ENCODE peak calls at places on chromosomes 4 and X, in six cellular contexts. F is heart left ventricle, L is osteocyte, E is NCI-H1436 treated with DMSO at 0.1 percent for 48 hours, O is NCI-H774, A is caudate nucleus. T is an unnamed sample.
A peak's percentile ranks its signal among the peaks of the same experiment; 100 is the strongest.

GRCh38 chrX:134601240-134601639 is 57.0 kb downstream of the PLAC1 start:
- DNase-seq in F (no peak), L (no peak), E (no peak), O (no peak), A (no peak), T (no peak)

GRCh38 chr4:76235915-76236314 is 15.6 kb upstream of the FAM47E start:
- DNase-seq in F (no peak), L (no peak), E (no peak), O (peak; percentile 16), A (no peak), T (peak; percentile 59)

GRCh38 chrX:103310592-103311400 is at the start of gene BEX2:
- DNase-seq in F (peak; percentile 58), L (no peak), E (peak; percentile 56), O (peak; percentile 73), A (peak; percentile 72), T (peak; percentile 91)

GRCh38 chrX:41558531-41558930 is 111.4 kb downstream of the NYX start:
- DNase-seq in F (no peak), L (no peak), E (no peak), O (no peak), A (no peak), T (no peak)

GRCh38 chr4:61094854-61095598 is 105.1 kb upstream of the ADGRL3 start:
- DNase-seq in F (no peak), L (no peak), E (no peak), O (no peak), A (no peak), T (peak; percentile 15)

GRCh38 chr4:32002037-32002747 is 1282.0 kb downstream of the PCDH7 start:
- DNase-seq in F (no peak), L (no peak), E (no peak), O (no peak), A (no peak), T (peak; percentile 47)

GRCh38 chrX:93422693-93423092 is 250.7 kb downstream of the NAP1L3 start:
- DNase-seq in F (no peak), L (no peak), E (no peak), O (peak; percentile 26), A (no peak), T (peak; percentile 64)

GRCh38 chr4:137755033-137755471 is 222.8 kb upstream of the PCDH18 start:
- DNase-seq in F (no peak), L (no peak), E (no peak), O (no peak), A (no peak), T (peak; percentile 64)

GRCh38 chrX:23902419-23902818 is 5.3 kb downstream of the APOO start:
- DNase-seq in F (no peak), L (no peak), E (no peak), O (peak; percentile 27), A (no peak), T (peak; percentile 46)

GRCh38 chr4:139115226-139115625 is 61.8 kb downstream of the ELF2 start:
- DNase-seq in F (no peak), L (no peak), E (no peak), O (no peak), A (no peak), T (no peak)

GRCh38 chr4:170089743-170090666 is at the start of gene AADAT:
- DNase-seq in F (peak; percentile 85), L (peak; percentile 92), E (no peak), O (peak; percentile 61), A (peak; percentile 63), T (peak; percentile 93)

GRCh38 chrX:84187501-84188319 is at the start of gene RPS6KA6:
- DNase-seq in F (peak; percentile 53), L (peak; percentile 84), E (no peak), O (peak; percentile 52), A (peak; percentile 33), T (peak; percentile 57)

GRCh38 chr4:86233681-86234080 is 126.2 kb downstream of the MAPK10 start:
- DNase-seq in F (no peak), L (no peak), E (no peak), O (no peak), A (no peak), T (peak; percentile 81)

GRCh38 chr4:4386736-4387392 is at the start of gene NSG1:
- DNase-seq in F (no peak), L (no peak), E (no peak), O (no peak), A (peak; percentile 51), T (no peak)

GRCh38 chr4:40908702-40909362 is 159.1 kb downstream of the NSUN7 start:
- DNase-seq in F (no peak), L (peak; percentile 88), E (peak; percentile 18), O (peak; percentile 40), A (peak; percentile 17), T (peak; percentile 95)

GRCh38 chr4:119810001-119810400 is 181.4 kb upstream of the PDE5A start:
- DNase-seq in F (no peak), L (no peak), E (no peak), O (no peak), A (no peak), T (no peak)

GRCh38 chr4:3045500-3045850 is 28.9 kb downstream of the HTT-AS start:
- DNase-seq in F (peak; percentile 79), L (no peak), E (no peak), O (no peak), A (no peak), T (no peak)

GRCh38 chr4:3285558-3286334 is 7.1 kb upstream of the RGS12 start:
- DNase-seq in F (peak; percentile 66), L (peak; percentile 81), E (no peak), O (no peak), A (no peak), T (peak; percentile 6)

GRCh38 chr4:3358660-3359059 is 65.8 kb downstream of the RGS12 start:
- DNase-seq in F (no peak), L (no peak), E (no peak), O (no peak), A (no peak), T (no peak)

GRCh38 chr4:80179637-80180161 is 17.6 kb upstream of the PRDM8 start:
- DNase-seq in F (no peak), L (no peak), E (no peak), O (no peak), A (no peak), T (peak; percentile 79)

GRCh38 chr4:123110147-123110546 is 187.8 kb upstream of the NUDT6 start:
- DNase-seq in F (no peak), L (no peak), E (no peak), O (no peak), A (no peak), T (no peak)

GRCh38 chr4:128718793-128719192 is 90.7 kb upstream of the JADE1 start:
- DNase-seq in F (no peak), L (no peak), E (no peak), O (no peak), A (no peak), T (peak; percentile 57)

GRCh38 chr4:3046149-3046548 is 28.2 kb downstream of the HTT-AS start:
- DNase-seq in F (no peak), L (no peak), E (no peak), O (no peak), A (no peak), T (no peak)

GRCh38 chr4:82124365-82124764 is 249.4 kb downstream of the HNRNPD start:
- DNase-seq in F (no peak), L (no peak), E (no peak), O (no peak), A (no peak), T (peak; percentile 37)

GRCh38 chr4:118318931-118319330 is 33.9 kb downstream of the PRSS12 start:
- DNase-seq in F (no peak), L (no peak), E (no peak), O (no peak), A (no peak), T (no peak)

GRCh38 chr4:153152453-153153338 is 51.5 kb upstream of the TRIM2 start:
- DNase-seq in F (peak; percentile 75), L (no peak), E (peak; percentile 15), O (peak; percentile 28), A (peak; percentile 79), T (peak; percentile 78)

GRCh38 chr4:185559913-185560281 is 24.6 kb upstream of the PDLIM3 start:
- DNase-seq in F (peak; percentile 65), L (peak; percentile 83), E (no peak), O (no peak), A (peak; percentile 62), T (peak; percentile 89)

GRCh38 chrX:43467608-43468234 is 188.4 kb upstream of the MAOA start:
- DNase-seq in F (no peak), L (no peak), E (no peak), O (no peak), A (no peak), T (no peak)

GRCh38 chr4:107072836-107073736 is 37.0 kb upstream of the DKK2 start:
- DNase-seq in F (no peak), L (no peak), E (no peak), O (no peak), A (no peak), T (no peak)

GRCh38 chr4:141659539-141659938 is 23.2 kb downstream of the IL15 start:
- DNase-seq in F (no peak), L (no peak), E (no peak), O (no peak), A (no peak), T (no peak)

GRCh38 chr4:112189754-112190153 is 41.8 kb upstream of the AP1AR start:
- DNase-seq in F (no peak), L (no peak), E (no peak), O (no peak), A (no peak), T (peak; percentile 9)

GRCh38 chr4:44760142-44760898 is 34.0 kb upstream of the GNPDA2 start:
- DNase-seq in F (no peak), L (no peak), E (no peak), O (peak; percentile 17), A (no peak), T (peak; percentile 22)

GRCh38 chr4:185011408-185011807 is 6.9 kb upstream of the HELT start:
- DNase-seq in F (no peak), L (no peak), E (no peak), O (no peak), A (no peak), T (peak; percentile 52)

GRCh38 chrX:15680401-15680800 is 15.8 kb upstream of the CLTRN start:
- DNase-seq in F (no peak), L (no peak), E (no peak), O (no peak), A (no peak), T (peak; percentile 25)

GRCh38 chr4:181261279-181261678 is 981.9 kb upstream of the TENM3 start:
- DNase-seq in F (no peak), L (no peak), E (peak; percentile 52), O (peak; percentile 32), A (no peak), T (peak; percentile 86)

GRCh38 chr4:128310266-128310697 is 22.7 kb upstream of the PGRMC2 start:
- DNase-seq in F (no peak), L (no peak), E (no peak), O (no peak), A (no peak), T (peak; percentile 76)

GRCh38 chr4:32485976-32486375 is 1765.8 kb downstream of the PCDH7 start:
- DNase-seq in F (no peak), L (no peak), E (no peak), O (no peak), A (no peak), T (no peak)

T was measured in mesendoderm.